ENCODE peak calls at places on chromosomes 4 and X, in eight cellular contexts. One of them, this sample, is unnamed.

GRCh38 chr4:145041378-145041777 is 56.6 kb downstream of the ANAPC10 start:
- DNase-seq in CD8-positive, alpha-beta memory T cell: no peak
- DNase-seq in heart left ventricle: no peak
- DNase-seq in naive thymus-derived CD4-positive, alpha-beta T cell: no peak
- DNase-seq in hepatocyte: no peak
- DNase-seq in substantia nigra: no peak
- DNase-seq in NCI-H524: no peak
- DNase-seq in CD4-positive, alpha-beta T cell: no peak
- DNase-seq in this sample: no peak

GRCh38 chrX:104183685-104184084 is 17.4 kb downstream of the FAM199X start:
- DNase-seq in CD8-positive, alpha-beta memory T cell: no peak
- DNase-seq in heart left ventricle: no peak
- DNase-seq in naive thymus-derived CD4-positive, alpha-beta T cell: no peak
- DNase-seq in hepatocyte: no peak
- DNase-seq in substantia nigra: no peak
- DNase-seq in NCI-H524: no peak
- DNase-seq in CD4-positive, alpha-beta T cell: no peak
- DNase-seq in this sample: no peak

GRCh38 chr4:88159137-88159725 is 792 bp upstream of the ABCG2 start:
- DNase-seq in CD8-positive, alpha-beta memory T cell: no peak
- DNase-seq in heart left ventricle: peak
- DNase-seq in naive thymus-derived CD4-positive, alpha-beta T cell: no peak
- DNase-seq in hepatocyte: no peak
- DNase-seq in substantia nigra: no peak
- DNase-seq in NCI-H524: peak
- DNase-seq in CD4-positive, alpha-beta T cell: no peak
- DNase-seq in this sample: no peak

GRCh38 chr4:38266616-38267015 is 306.4 kb downstream of the PTTG2 start:
- DNase-seq in CD8-positive, alpha-beta memory T cell: no peak
- DNase-seq in heart left ventricle: no peak
- DNase-seq in naive thymus-derived CD4-positive, alpha-beta T cell: no peak
- DNase-seq in hepatocyte: peak
- DNase-seq in substantia nigra: peak
- DNase-seq in NCI-H524: no peak
- DNase-seq in CD4-positive, alpha-beta T cell: no peak
- DNase-seq in this sample: no peak

GRCh38 chr4:105179539-105180401 is 33.1 kb downstream of the TET2 start:
- DNase-seq in CD8-positive, alpha-beta memory T cell: no peak
- DNase-seq in heart left ventricle: no peak
- DNase-seq in naive thymus-derived CD4-positive, alpha-beta T cell: no peak
- DNase-seq in hepatocyte: peak
- DNase-seq in substantia nigra: no peak
- DNase-seq in NCI-H524: no peak
- DNase-seq in CD4-positive, alpha-beta T cell: no peak
- DNase-seq in this sample: no peak

GRCh38 chr4:146232131-146232722 is 17.9 kb downstream of the REELD1 start:
- DNase-seq in CD8-positive, alpha-beta memory T cell: no peak
- DNase-seq in heart left ventricle: no peak
- DNase-seq in naive thymus-derived CD4-positive, alpha-beta T cell: no peak
- DNase-seq in hepatocyte: no peak
- DNase-seq in substantia nigra: no peak
- DNase-seq in NCI-H524: no peak
- DNase-seq in CD4-positive, alpha-beta T cell: no peak
- DNase-seq in this sample: no peak

GRCh38 chr4:122170775-122171174 is 18.6 kb downstream of the BLTP1 start:
- DNase-seq in CD8-positive, alpha-beta memory T cell: no peak
- DNase-seq in heart left ventricle: no peak
- DNase-seq in naive thymus-derived CD4-positive, alpha-beta T cell: no peak
- DNase-seq in hepatocyte: no peak
- DNase-seq in substantia nigra: no peak
- DNase-seq in NCI-H524: no peak
- DNase-seq in CD4-positive, alpha-beta T cell: no peak
- DNase-seq in this sample: no peak

GRCh38 chr4:850323-850945 is 24.5 kb upstream of the CPLX1 start:
- DNase-seq in CD8-positive, alpha-beta memory T cell: no peak
- DNase-seq in heart left ventricle: peak
- DNase-seq in naive thymus-derived CD4-positive, alpha-beta T cell: no peak
- DNase-seq in hepatocyte: no peak
- DNase-seq in substantia nigra: no peak
- DNase-seq in NCI-H524: peak
- DNase-seq in CD4-positive, alpha-beta T cell: no peak
- DNase-seq in this sample: no peak

GRCh38 chr4:16082038-16082423 is 1.8 kb downstream of the PROM1 start:
- DNase-seq in CD8-positive, alpha-beta memory T cell: no peak
- DNase-seq in heart left ventricle: no peak
- DNase-seq in naive thymus-derived CD4-positive, alpha-beta T cell: no peak
- DNase-seq in hepatocyte: no peak
- DNase-seq in substantia nigra: no peak
- DNase-seq in NCI-H524: peak
- DNase-seq in CD4-positive, alpha-beta T cell: no peak
- DNase-seq in this sample: no peak

GRCh38 chr4:123987408-123987807 is 590.8 kb downstream of the SPRY1 start:
- DNase-seq in CD8-positive, alpha-beta memory T cell: no peak
- DNase-seq in heart left ventricle: no peak
- DNase-seq in naive thymus-derived CD4-positive, alpha-beta T cell: no peak
- DNase-seq in hepatocyte: no peak
- DNase-seq in substantia nigra: no peak
- DNase-seq in NCI-H524: no peak
- DNase-seq in CD4-positive, alpha-beta T cell: no peak
- DNase-seq in this sample: no peak

GRCh38 chr4:6720202-6720699 is 4.3 kb downstream of the BLOC1S4 start:
- DNase-seq in CD8-positive, alpha-beta memory T cell: peak
- DNase-seq in heart left ventricle: peak
- DNase-seq in naive thymus-derived CD4-positive, alpha-beta T cell: peak
- DNase-seq in hepatocyte: peak
- DNase-seq in substantia nigra: peak
- DNase-seq in NCI-H524: peak
- DNase-seq in CD4-positive, alpha-beta T cell: peak
- DNase-seq in this sample: peak

GRCh38 chr4:43816107-43816506 is 632.5 kb downstream of the KCTD8 start:
- DNase-seq in CD8-positive, alpha-beta memory T cell: no peak
- DNase-seq in heart left ventricle: no peak
- DNase-seq in naive thymus-derived CD4-positive, alpha-beta T cell: no peak
- DNase-seq in hepatocyte: no peak
- DNase-seq in substantia nigra: no peak
- DNase-seq in NCI-H524: peak
- DNase-seq in CD4-positive, alpha-beta T cell: no peak
- DNase-seq in this sample: no peak

GRCh38 chr4:95215991-95216605 is 332.7 kb downstream of the UNC5C start:
- DNase-seq in CD8-positive, alpha-beta memory T cell: no peak
- DNase-seq in heart left ventricle: no peak
- DNase-seq in naive thymus-derived CD4-positive, alpha-beta T cell: no peak
- DNase-seq in hepatocyte: no peak
- DNase-seq in substantia nigra: no peak
- DNase-seq in NCI-H524: no peak
- DNase-seq in CD4-positive, alpha-beta T cell: no peak
- DNase-seq in this sample: no peak

GRCh38 chr4:38914859-38915258 is 47.3 kb downstream of the FAM114A1 start:
- DNase-seq in CD8-positive, alpha-beta memory T cell: no peak
- DNase-seq in heart left ventricle: no peak
- DNase-seq in naive thymus-derived CD4-positive, alpha-beta T cell: no peak
- DNase-seq in hepatocyte: no peak
- DNase-seq in substantia nigra: no peak
- DNase-seq in NCI-H524: no peak
- DNase-seq in CD4-positive, alpha-beta T cell: no peak
- DNase-seq in this sample: no peak

GRCh38 chr4:157072002-157072401 is 3.9 kb upstream of the GLRB start:
- DNase-seq in CD8-positive, alpha-beta memory T cell: no peak
- DNase-seq in heart left ventricle: no peak
- DNase-seq in naive thymus-derived CD4-positive, alpha-beta T cell: no peak
- DNase-seq in hepatocyte: no peak
- DNase-seq in substantia nigra: no peak
- DNase-seq in NCI-H524: no peak
- DNase-seq in CD4-positive, alpha-beta T cell: no peak
- DNase-seq in this sample: no peak

GRCh38 chrX:68504237-68504636 is 5.4 kb downstream of the YIPF6 start:
- DNase-seq in CD8-positive, alpha-beta memory T cell: no peak
- DNase-seq in heart left ventricle: no peak
- DNase-seq in naive thymus-derived CD4-positive, alpha-beta T cell: no peak
- DNase-seq in hepatocyte: no peak
- DNase-seq in substantia nigra: no peak
- DNase-seq in NCI-H524: no peak
- DNase-seq in CD4-positive, alpha-beta T cell: no peak
- DNase-seq in this sample: no peak

GRCh38 chrX:630007-630921 is at the start of gene SHOX:
- DNase-seq in CD8-positive, alpha-beta memory T cell: no peak
- DNase-seq in heart left ventricle: no peak
- DNase-seq in naive thymus-derived CD4-positive, alpha-beta T cell: no peak
- DNase-seq in hepatocyte: no peak
- DNase-seq in substantia nigra: no peak
- DNase-seq in NCI-H524: no peak
- DNase-seq in CD4-positive, alpha-beta T cell: no peak
- DNase-seq in this sample: no peak

GRCh38 chrX:25600776-25601175 is 537.4 kb upstream of the MAGEB18 start:
- DNase-seq in CD8-positive, alpha-beta memory T cell: no peak
- DNase-seq in heart left ventricle: no peak
- DNase-seq in naive thymus-derived CD4-positive, alpha-beta T cell: no peak
- DNase-seq in hepatocyte: no peak
- DNase-seq in substantia nigra: no peak
- DNase-seq in NCI-H524: no peak
- DNase-seq in CD4-positive, alpha-beta T cell: no peak
- DNase-seq in this sample: no peak

GRCh38 chrX:97740886-97741285 is 857.2 kb downstream of the RPA4 start:
- DNase-seq in CD8-positive, alpha-beta memory T cell: no peak
- DNase-seq in heart left ventricle: no peak
- DNase-seq in naive thymus-derived CD4-positive, alpha-beta T cell: no peak
- DNase-seq in hepatocyte: peak
- DNase-seq in substantia nigra: no peak
- DNase-seq in NCI-H524: no peak
- DNase-seq in CD4-positive, alpha-beta T cell: no peak
- DNase-seq in this sample: no peak

GRCh38 chr4:180314972-180315371 is 1928.2 kb upstream of the TENM3 start:
- DNase-seq in CD8-positive, alpha-beta memory T cell: no peak
- DNase-seq in heart left ventricle: no peak
- DNase-seq in naive thymus-derived CD4-positive, alpha-beta T cell: no peak
- DNase-seq in hepatocyte: no peak
- DNase-seq in substantia nigra: no peak
- DNase-seq in NCI-H524: no peak
- DNase-seq in CD4-positive, alpha-beta T cell: no peak
- DNase-seq in this sample: no peak

GRCh38 chr4:7416745-7417432 is 17.8 kb downstream of the PSAPL1 start:
- DNase-seq in CD8-positive, alpha-beta memory T cell: no peak
- DNase-seq in heart left ventricle: peak
- DNase-seq in naive thymus-derived CD4-positive, alpha-beta T cell: no peak
- DNase-seq in hepatocyte: no peak
- DNase-seq in substantia nigra: no peak
- DNase-seq in NCI-H524: no peak
- DNase-seq in CD4-positive, alpha-beta T cell: no peak
- DNase-seq in this sample: no peak

GRCh38 chrX:2418000-2418399 is 82.8 kb downstream of the DHRSX start:
- DNase-seq in CD8-positive, alpha-beta memory T cell: no peak
- DNase-seq in heart left ventricle: no peak
- DNase-seq in naive thymus-derived CD4-positive, alpha-beta T cell: no peak
- DNase-seq in hepatocyte: no peak
- DNase-seq in substantia nigra: no peak
- DNase-seq in NCI-H524: no peak
- DNase-seq in CD4-positive, alpha-beta T cell: no peak
- DNase-seq in this sample: no peak

GRCh38 chr4:86592553-86593249 is 1.4 kb upstream of the PTPN13 start:
- DNase-seq in CD8-positive, alpha-beta memory T cell: no peak
- DNase-seq in heart left ventricle: no peak
- DNase-seq in naive thymus-derived CD4-positive, alpha-beta T cell: no peak
- DNase-seq in hepatocyte: no peak
- DNase-seq in substantia nigra: no peak
- DNase-seq in NCI-H524: no peak
- DNase-seq in CD4-positive, alpha-beta T cell: no peak
- DNase-seq in this sample: no peak

GRCh38 chrX:100625985-100626491 is 10.6 kb downstream of the TSPAN6 start:
- DNase-seq in CD8-positive, alpha-beta memory T cell: no peak
- DNase-seq in heart left ventricle: no peak
- DNase-seq in naive thymus-derived CD4-positive, alpha-beta T cell: no peak
- DNase-seq in hepatocyte: no peak
- DNase-seq in substantia nigra: no peak
- DNase-seq in NCI-H524: no peak
- DNase-seq in CD4-positive, alpha-beta T cell: no peak
- DNase-seq in this sample: no peak

GRCh38 chr4:69836321-69836720 is 23.6 kb downstream of the SULT1E1 start:
- DNase-seq in CD8-positive, alpha-beta memory T cell: no peak
- DNase-seq in heart left ventricle: no peak
- DNase-seq in naive thymus-derived CD4-positive, alpha-beta T cell: no peak
- DNase-seq in hepatocyte: no peak
- DNase-seq in substantia nigra: no peak
- DNase-seq in NCI-H524: peak
- DNase-seq in CD4-positive, alpha-beta T cell: no peak
- DNase-seq in this sample: no peak

GRCh38 chr4:2433609-2434350 is 15.0 kb downstream of the CFAP99 start:
- DNase-seq in CD8-positive, alpha-beta memory T cell: no peak
- DNase-seq in heart left ventricle: no peak
- DNase-seq in naive thymus-derived CD4-positive, alpha-beta T cell: no peak
- DNase-seq in hepatocyte: no peak
- DNase-seq in substantia nigra: no peak
- DNase-seq in NCI-H524: no peak
- DNase-seq in CD4-positive, alpha-beta T cell: no peak
- DNase-seq in this sample: no peak

GRCh38 chr4:25184056-25184455 is 23.8 kb upstream of the SEPSECS start:
- DNase-seq in CD8-positive, alpha-beta memory T cell: no peak
- DNase-seq in heart left ventricle: no peak
- DNase-seq in naive thymus-derived CD4-positive, alpha-beta T cell: no peak
- DNase-seq in hepatocyte: no peak
- DNase-seq in substantia nigra: no peak
- DNase-seq in NCI-H524: no peak
- DNase-seq in CD4-positive, alpha-beta T cell: no peak
- DNase-seq in this sample: no peak

GRCh38 chr4:85209161-85209560 is 242.7 kb upstream of the WDFY3 start:
- DNase-seq in CD8-positive, alpha-beta memory T cell: no peak
- DNase-seq in heart left ventricle: no peak
- DNase-seq in naive thymus-derived CD4-positive, alpha-beta T cell: no peak
- DNase-seq in hepatocyte: no peak
- DNase-seq in substantia nigra: no peak
- DNase-seq in NCI-H524: no peak
- DNase-seq in CD4-positive, alpha-beta T cell: no peak
- DNase-seq in this sample: no peak

GRCh38 chr4:10781805-10782204 is 97.2 kb upstream of the CLNK start:
- DNase-seq in CD8-positive, alpha-beta memory T cell: no peak
- DNase-seq in heart left ventricle: no peak
- DNase-seq in naive thymus-derived CD4-positive, alpha-beta T cell: no peak
- DNase-seq in hepatocyte: no peak
- DNase-seq in substantia nigra: no peak
- DNase-seq in NCI-H524: no peak
- DNase-seq in CD4-positive, alpha-beta T cell: no peak
- DNase-seq in this sample: no peak

GRCh38 chr4:64784125-64784524 is 374.9 kb upstream of the TECRL start:
- DNase-seq in CD8-positive, alpha-beta memory T cell: no peak
- DNase-seq in heart left ventricle: no peak
- DNase-seq in naive thymus-derived CD4-positive, alpha-beta T cell: no peak
- DNase-seq in hepatocyte: no peak
- DNase-seq in substantia nigra: no peak
- DNase-seq in NCI-H524: peak
- DNase-seq in CD4-positive, alpha-beta T cell: no peak
- DNase-seq in this sample: no peak

GRCh38 chr4:142404191-142404611 is 441.9 kb downstream of the INPP4B start:
- DNase-seq in CD8-positive, alpha-beta memory T cell: no peak
- DNase-seq in heart left ventricle: no peak
- DNase-seq in naive thymus-derived CD4-positive, alpha-beta T cell: peak
- DNase-seq in hepatocyte: no peak
- DNase-seq in substantia nigra: no peak
- DNase-seq in NCI-H524: no peak
- DNase-seq in CD4-positive, alpha-beta T cell: no peak
- DNase-seq in this sample: no peak

GRCh38 chr4:115332078-115332477 is 218.7 kb upstream of the NDST4 start:
- DNase-seq in CD8-positive, alpha-beta memory T cell: no peak
- DNase-seq in heart left ventricle: no peak
- DNase-seq in naive thymus-derived CD4-positive, alpha-beta T cell: no peak
- DNase-seq in hepatocyte: no peak
- DNase-seq in substantia nigra: no peak
- DNase-seq in NCI-H524: no peak
- DNase-seq in CD4-positive, alpha-beta T cell: no peak
- DNase-seq in this sample: no peak